ENCODE peak calls at places on chromosomes 11 and 22, in six cellular contexts. One of them, this sample, is unnamed.

GRCh38 chr11:2140411-2141400 is 1.5 kb upstream of the IGF2 start:
- DNase-seq in RWPE1: no peak
- DNase-seq in CD8-positive, alpha-beta T cell: no peak
- DNase-seq in CD4-positive, alpha-beta T cell: no peak
- DNase-seq in epithelial cell of esophagus: no peak
- DNase-seq in HFF-Myc: no peak
- DNase-seq in this sample: no peak

GRCh38 chr11:36333897-36334296 is 37.8 kb downstream of the PRR5L start:
- DNase-seq in RWPE1: no peak
- DNase-seq in CD8-positive, alpha-beta T cell: no peak
- DNase-seq in CD4-positive, alpha-beta T cell: no peak
- DNase-seq in epithelial cell of esophagus: peak; percentile 47
- DNase-seq in HFF-Myc: peak; percentile 79
- DNase-seq in this sample: no peak

GRCh38 chr22:30206964-30207363 is 39.6 kb downstream of the LIF start:
- DNase-seq in RWPE1: peak; percentile 88
- DNase-seq in CD8-positive, alpha-beta T cell: no peak
- DNase-seq in CD4-positive, alpha-beta T cell: no peak
- DNase-seq in epithelial cell of esophagus: peak; percentile 92
- DNase-seq in HFF-Myc: peak; percentile 74
- DNase-seq in this sample: no peak

GRCh38 chr11:100776212-100776896 is 89.3 kb downstream of the ARHGAP42 start:
- DNase-seq in RWPE1: peak; percentile 39
- DNase-seq in CD8-positive, alpha-beta T cell: no peak
- DNase-seq in CD4-positive, alpha-beta T cell: no peak
- DNase-seq in epithelial cell of esophagus: peak; percentile 88
- DNase-seq in HFF-Myc: no peak
- DNase-seq in this sample: no peak

GRCh38 chr22:29379258-29379657 is 9.1 kb downstream of the AP1B1 start:
- DNase-seq in RWPE1: no peak
- DNase-seq in CD8-positive, alpha-beta T cell: no peak
- DNase-seq in CD4-positive, alpha-beta T cell: no peak
- DNase-seq in epithelial cell of esophagus: no peak
- DNase-seq in HFF-Myc: no peak
- DNase-seq in this sample: no peak

GRCh38 chr11:117663826-117664225 is 133.2 kb downstream of the DSCAML1 start:
- DNase-seq in RWPE1: no peak
- DNase-seq in CD8-positive, alpha-beta T cell: no peak
- DNase-seq in CD4-positive, alpha-beta T cell: no peak
- DNase-seq in epithelial cell of esophagus: no peak
- DNase-seq in HFF-Myc: no peak
- DNase-seq in this sample: no peak

GRCh38 chr22:38083931-38084631 is at the start of gene SLC16A8:
- DNase-seq in RWPE1: no peak
- DNase-seq in CD8-positive, alpha-beta T cell: no peak
- DNase-seq in CD4-positive, alpha-beta T cell: no peak
- DNase-seq in epithelial cell of esophagus: no peak
- DNase-seq in HFF-Myc: no peak
- DNase-seq in this sample: no peak

GRCh38 chr11:8357891-8358566 is 94.4 kb upstream of the LMO1 start:
- DNase-seq in RWPE1: no peak
- DNase-seq in CD8-positive, alpha-beta T cell: no peak
- DNase-seq in CD4-positive, alpha-beta T cell: no peak
- DNase-seq in epithelial cell of esophagus: no peak
- DNase-seq in HFF-Myc: no peak
- DNase-seq in this sample: no peak

GRCh38 chr11:116793476-116794096 is 1.9 kb upstream of the APOA5 start:
- DNase-seq in RWPE1: no peak
- DNase-seq in CD8-positive, alpha-beta T cell: no peak
- DNase-seq in CD4-positive, alpha-beta T cell: no peak
- DNase-seq in epithelial cell of esophagus: no peak
- DNase-seq in HFF-Myc: no peak
- DNase-seq in this sample: no peak

GRCh38 chr11:64445651-64446050 is 86.7 kb downstream of the RPS6KA4 start:
- DNase-seq in RWPE1: no peak
- DNase-seq in CD8-positive, alpha-beta T cell: no peak
- DNase-seq in CD4-positive, alpha-beta T cell: no peak
- DNase-seq in epithelial cell of esophagus: no peak
- DNase-seq in HFF-Myc: no peak
- DNase-seq in this sample: no peak

GRCh38 chr11:132024587-132025295 is 654.3 kb downstream of the NTM start:
- DNase-seq in RWPE1: peak; percentile 75
- DNase-seq in CD8-positive, alpha-beta T cell: no peak
- DNase-seq in CD4-positive, alpha-beta T cell: no peak
- DNase-seq in epithelial cell of esophagus: peak; percentile 95
- DNase-seq in HFF-Myc: no peak
- DNase-seq in this sample: no peak

GRCh38 chr11:79503028-79503427 is 62.2 kb upstream of the TENM4 start:
- DNase-seq in RWPE1: no peak
- DNase-seq in CD8-positive, alpha-beta T cell: no peak
- DNase-seq in CD4-positive, alpha-beta T cell: no peak
- DNase-seq in epithelial cell of esophagus: no peak
- DNase-seq in HFF-Myc: no peak
- DNase-seq in this sample: no peak

GRCh38 chr11:12418019-12418611 is 40.7 kb downstream of the PARVA start:
- DNase-seq in RWPE1: no peak
- DNase-seq in CD8-positive, alpha-beta T cell: no peak
- DNase-seq in CD4-positive, alpha-beta T cell: no peak
- DNase-seq in epithelial cell of esophagus: no peak
- DNase-seq in HFF-Myc: peak; percentile 91
- DNase-seq in this sample: no peak

GRCh38 chr22:33922268-33922667 is 2.0 kb upstream of the LARGE1 start:
- DNase-seq in RWPE1: no peak
- DNase-seq in CD8-positive, alpha-beta T cell: no peak
- DNase-seq in CD4-positive, alpha-beta T cell: no peak
- DNase-seq in epithelial cell of esophagus: no peak
- DNase-seq in HFF-Myc: no peak
- DNase-seq in this sample: no peak

GRCh38 chr11:14969922-14970323 is 2.2 kb downstream of the CALCA start:
- DNase-seq in RWPE1: no peak
- DNase-seq in CD8-positive, alpha-beta T cell: peak; percentile 31
- DNase-seq in CD4-positive, alpha-beta T cell: no peak
- DNase-seq in epithelial cell of esophagus: peak; percentile 38
- DNase-seq in HFF-Myc: no peak
- DNase-seq in this sample: peak; percentile 95

GRCh38 chr22:32411388-32411787 is 659 bp downstream of the RTCB start:
- DNase-seq in RWPE1: peak; percentile 43
- DNase-seq in CD8-positive, alpha-beta T cell: no peak
- DNase-seq in CD4-positive, alpha-beta T cell: no peak
- DNase-seq in epithelial cell of esophagus: peak; percentile 80
- DNase-seq in HFF-Myc: no peak
- DNase-seq in this sample: no peak

GRCh38 chr11:75035911-75036536 is 47.3 kb downstream of the NEU3 start:
- DNase-seq in RWPE1: peak; percentile 17
- DNase-seq in CD8-positive, alpha-beta T cell: no peak
- DNase-seq in CD4-positive, alpha-beta T cell: no peak
- DNase-seq in epithelial cell of esophagus: peak; percentile 36
- DNase-seq in HFF-Myc: no peak
- DNase-seq in this sample: peak; percentile 35

GRCh38 chr11:27237641-27238040 is 125.4 kb downstream of the CCDC34 start:
- DNase-seq in RWPE1: no peak
- DNase-seq in CD8-positive, alpha-beta T cell: no peak
- DNase-seq in CD4-positive, alpha-beta T cell: no peak
- DNase-seq in epithelial cell of esophagus: no peak
- DNase-seq in HFF-Myc: no peak
- DNase-seq in this sample: no peak

GRCh38 chr11:61362542-61362875 is 335 bp downstream of the TMEM138 start:
- DNase-seq in RWPE1: peak; percentile 47
- DNase-seq in CD8-positive, alpha-beta T cell: peak; percentile 33
- DNase-seq in CD4-positive, alpha-beta T cell: peak; percentile 56
- DNase-seq in epithelial cell of esophagus: peak; percentile 44
- DNase-seq in HFF-Myc: no peak
- DNase-seq in this sample: no peak

GRCh38 chr11:34356918-34357645 is 728 bp downstream of the ABTB2 start:
- DNase-seq in RWPE1: peak; percentile 34
- DNase-seq in CD8-positive, alpha-beta T cell: peak; percentile 47
- DNase-seq in CD4-positive, alpha-beta T cell: peak; percentile 32
- DNase-seq in epithelial cell of esophagus: peak; percentile 66
- DNase-seq in HFF-Myc: no peak
- DNase-seq in this sample: no peak

GRCh38 chr11:34480339-34480738 is 33.3 kb downstream of the ELF5 start:
- DNase-seq in RWPE1: no peak
- DNase-seq in CD8-positive, alpha-beta T cell: no peak
- DNase-seq in CD4-positive, alpha-beta T cell: no peak
- DNase-seq in epithelial cell of esophagus: peak; percentile 49
- DNase-seq in HFF-Myc: no peak
- DNase-seq in this sample: no peak

GRCh38 chr22:44410396-44411056 is 87.5 kb downstream of the RTL6 start:
- DNase-seq in RWPE1: no peak
- DNase-seq in CD8-positive, alpha-beta T cell: no peak
- DNase-seq in CD4-positive, alpha-beta T cell: no peak
- DNase-seq in epithelial cell of esophagus: peak; percentile 69
- DNase-seq in HFF-Myc: no peak
- DNase-seq in this sample: no peak

GRCh38 chr22:46546466-46547178 is 9.2 kb upstream of the CELSR1 start:
- DNase-seq in RWPE1: no peak
- DNase-seq in CD8-positive, alpha-beta T cell: no peak
- DNase-seq in CD4-positive, alpha-beta T cell: no peak
- DNase-seq in epithelial cell of esophagus: no peak
- DNase-seq in HFF-Myc: no peak
- DNase-seq in this sample: no peak

GRCh38 chr22:23178512-23179254 is 1.6 kb upstream of the BCR start:
- DNase-seq in RWPE1: peak; percentile 67
- DNase-seq in CD8-positive, alpha-beta T cell: peak; percentile 70
- DNase-seq in CD4-positive, alpha-beta T cell: peak; percentile 33
- DNase-seq in epithelial cell of esophagus: peak; percentile 61
- DNase-seq in HFF-Myc: peak; percentile 33
- DNase-seq in this sample: peak; percentile 39

GRCh38 chr22:28883917-28884753 is 763 bp downstream of the ZNRF3 start:
- DNase-seq in RWPE1: peak; percentile 19
- DNase-seq in CD8-positive, alpha-beta T cell: peak; percentile 20
- DNase-seq in CD4-positive, alpha-beta T cell: peak; percentile 29
- DNase-seq in epithelial cell of esophagus: peak; percentile 64
- DNase-seq in HFF-Myc: no peak
- DNase-seq in this sample: no peak

This sample was measured in H1.